ENCODE peak calls at places on chromosomes 3 and 15, in nine cellular contexts. U is A549, V is neural progenitor cell, Q is breast epithelium, C is foreskin fibroblast, M is glutamatergic neuron, Z is prostate gland, T is GM20000, F is adrenal gland. P is an unnamed sample.

GRCh38 chr15:29871401-29871800 is 49.1 kb upstream of the TJP1 start:
- DNase-seq in C (no peak), Z (no peak), F (peak), Q (no peak), U (no peak), M (peak), T (no peak), V (no peak), P (no peak)

GRCh38 chr15:29490747-29491471 is 221.3 kb upstream of the NSMCE3 start:
- DNase-seq in F (no peak), Q (no peak), C (no peak), M (no peak), U (no peak), V (no peak), T (no peak), Z (no peak), P (no peak)

GRCh38 chr3:6577584-6577983 is 283.3 kb upstream of the GRM7 start:
- DNase-seq in Z (no peak), U (no peak), V (no peak), Q (no peak), F (no peak), M (no peak), T (no peak), C (no peak), P (no peak)

GRCh38 chr3:150300847-150301517 is 107.1 kb upstream of the TSC22D2 start:
- DNase-seq in F (no peak), U (no peak), T (no peak), Q (no peak), V (no peak), C (peak), M (no peak), Z (no peak), P (no peak)

GRCh38 chr3:142028174-142028833 is 121.0 kb downstream of the TFDP2 start:
- DNase-seq in T (peak), C (peak), Q (no peak), U (peak), F (peak), V (peak), Z (peak), M (no peak), P (no peak)

GRCh38 chr3:171108066-171108465 is 81.5 kb upstream of the SLC2A2 start:
- DNase-seq in Z (no peak), U (peak), V (no peak), T (no peak), F (peak), M (no peak), Q (no peak), C (no peak), P (no peak)

GRCh38 chr3:147191795-147192385 is 214.5 kb downstream of the ZIC4 start:
- DNase-seq in M (peak), C (peak), F (peak), Z (peak), Q (no peak), V (peak), U (peak), T (peak), P (no peak)

GRCh38 chr3:110562621-110563020 is 509.0 kb upstream of the NECTIN3 start:
- DNase-seq in T (no peak), M (no peak), U (peak), V (no peak), Z (no peak), F (no peak), Q (no peak), C (no peak), P (no peak)

GRCh38 chr15:77527831-77528231 is 104.9 kb downstream of the LINGO1 start:
- DNase-seq in U (no peak), M (no peak), V (no peak), T (no peak), C (no peak), Q (no peak), F (no peak), Z (no peak), P (no peak)

GRCh38 chr3:55716611-55717225 is 229.6 kb upstream of the WNT5A start:
- DNase-seq in C (no peak), M (no peak), T (no peak), Z (no peak), U (no peak), Q (no peak), V (no peak), F (no peak), P (no peak)

GRCh38 chr15:65787260-65787659 is 4.8 kb downstream of the DENND4A start:
- DNase-seq in T (no peak), Q (no peak), Z (no peak), F (no peak), M (no peak), V (no peak), C (no peak), U (no peak), P (no peak)

GRCh38 chr3:174810256-174810655 is 48.9 kb upstream of the NAALADL2 start:
- DNase-seq in U (no peak), V (no peak), Z (no peak), T (no peak), F (no peak), M (no peak), C (no peak), Q (no peak), P (no peak)

GRCh38 chr3:79872483-79872882 is 104.7 kb upstream of the ROBO1 start:
- DNase-seq in U (peak), F (no peak), T (no peak), C (no peak), Z (peak), M (no peak), Q (no peak), V (no peak), P (no peak)

DNA sequence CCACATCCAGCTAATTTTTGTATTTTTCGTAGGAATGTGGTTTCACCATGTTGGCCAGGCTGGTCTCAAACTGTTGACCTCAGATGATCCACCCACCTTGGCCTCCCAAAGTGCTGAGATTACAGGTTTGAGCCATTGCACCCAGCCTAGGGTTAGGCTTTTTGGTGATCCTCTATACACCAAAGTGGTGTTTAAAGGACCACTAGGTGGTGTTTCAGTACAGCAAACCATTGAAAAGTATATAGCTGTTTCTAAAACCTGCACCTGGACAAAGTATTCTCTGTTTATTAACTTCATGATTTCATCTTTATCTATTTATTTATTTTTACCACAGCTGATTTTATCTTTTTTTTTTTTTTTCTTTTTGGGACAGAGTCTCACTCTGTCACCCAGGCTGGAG is 68.4 kb downstream of the MINDY2 start:
- DNase-seq in Z (no peak), F (no peak), U (peak), V (no peak), T (peak), M (no peak), Q (no peak), C (no peak), P (no peak)
- TF ChIP-seq CTCF in Z (peak), F (peak), U (peak), V (peak), T (peak), M (no peak), Q (peak), C (peak), P (no peak)

GRCh38 chr3:185583925-185584324 is 2.2 kb upstream of the SENP2 start:
- DNase-seq in F (no peak), M (no peak), Z (no peak), U (no peak), Q (no peak), C (no peak), V (peak), T (no peak), P (no peak)

GRCh38 chr3:185585523-185585861 is 603 bp upstream of the SENP2 start:
- DNase-seq in Z (no peak), U (no peak), T (no peak), Q (no peak), M (no peak), C (no peak), F (no peak), V (no peak), P (no peak)

GRCh38 chr3:185584681-185585080 is 1.4 kb upstream of the SENP2 start:
- DNase-seq in U (peak), V (no peak), M (no peak), T (no peak), F (no peak), Z (no peak), Q (no peak), C (no peak), P (no peak)

GRCh38 chr3:185585862-185586643 is at the start of gene SENP2:
- DNase-seq in C (peak), M (peak), T (peak), U (peak), Z (peak), Q (peak), F (peak), V (peak), P (peak)

GRCh38 chr3:185586644-185586964 is 509 bp downstream of the SENP2 start:
- DNase-seq in F (no peak), Q (no peak), Z (no peak), C (no peak), V (no peak), M (no peak), T (no peak), U (no peak), P (no peak)
- TF ChIP-seq CTCF in F (no peak), Q (no peak), Z (no peak), C (no peak), V (no peak), M (no peak), T (no peak), U (no peak), P (no peak)

DNA sequence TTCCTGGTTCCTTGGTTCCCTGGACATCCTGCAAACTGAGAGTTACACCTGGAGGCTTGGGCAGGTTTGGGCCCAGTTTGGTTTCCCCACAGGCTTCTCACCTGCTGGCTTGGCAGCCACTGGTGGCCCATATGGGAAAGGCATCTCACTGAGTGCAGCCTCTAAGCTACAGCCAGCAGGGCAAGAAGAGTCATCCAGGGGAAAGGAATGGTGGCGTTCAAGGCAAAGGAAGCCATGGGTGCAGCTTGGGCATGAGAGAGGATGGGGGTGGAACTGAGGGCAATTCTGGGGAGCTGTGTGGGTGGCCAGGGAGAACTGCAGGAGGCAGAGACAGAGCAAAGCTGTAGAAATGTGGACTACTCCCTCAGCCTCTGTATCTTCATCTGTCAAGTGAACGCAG is 106.4 kb downstream of the EPHB1 start:
- DNase-seq in Q (no peak), C (no peak), V (no peak), Z (no peak), F (no peak), U (no peak), T (no peak), M (no peak), P (no peak)
- TF ChIP-seq CTCF in Q (no peak), C (no peak), V (no peak), Z (no peak), F (no peak), U (no peak), T (no peak), M (no peak), P (no peak)

DNA sequence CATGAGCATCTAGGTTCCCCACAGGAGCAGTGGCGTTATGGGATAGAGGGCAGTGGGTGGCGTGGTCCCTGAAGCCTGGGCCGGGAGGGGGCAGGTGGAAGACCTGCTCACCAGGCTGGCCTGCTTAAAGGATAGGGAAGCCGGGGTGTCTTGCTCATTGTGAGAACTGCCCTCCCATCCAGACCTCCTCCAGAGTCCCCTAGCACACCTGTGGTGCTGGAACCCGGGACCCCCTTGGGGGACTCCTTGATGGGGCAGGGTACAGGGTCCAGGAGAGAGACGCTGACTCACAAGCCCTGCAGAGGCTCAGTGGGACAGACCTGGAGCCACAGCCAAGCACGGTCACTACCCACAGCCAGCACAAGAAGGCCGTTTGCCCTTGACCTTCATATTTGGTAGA is 2.8 kb upstream of the RHCG start:
- DNase-seq in V (no peak), U (no peak), Z (no peak), T (no peak), M (no peak), Q (no peak), C (no peak), F (no peak), P (no peak)
- TF ChIP-seq CTCF in V (no peak), U (no peak), Z (no peak), T (no peak), M (no peak), Q (no peak), C (no peak), F (no peak), P (no peak)

GRCh38 chr3:197801801-197802504 is 10.9 kb downstream of the LRCH3 start:
- DNase-seq in V (no peak), C (peak), U (peak), T (no peak), F (no peak), M (no peak), Q (no peak), Z (no peak), P (no peak)
- TF ChIP-seq CTCF in V (peak), C (peak), U (peak), T (peak), F (no peak), M (no peak), Q (no peak), Z (peak), P (no peak)